ENCODE peak calls at places on chromosomes 6 and 20, in six cellular contexts. H is foreskin fibroblast; F is AG10803; Q is anterior cingulate cortex; G is activated naive CD8-positive, alpha-beta T cell treated with anti-CD3 and anti-CD28 coated beads for 36 hours; X is midbrain. V is an unnamed sample.

GRCh38 chr6:124956018-124956417 is 6.2 kb upstream of the RNF217 start:
- DNase-seq in H (no peak), F (no peak), Q (no peak), G (no peak), X (no peak), V (no peak)

GRCh38 chr20:61295249-61295648 is 43.2 kb downstream of the CDH4 start:
- DNase-seq in H (no peak), F (no peak), Q (no peak), G (no peak), X (no peak), V (no peak)

GRCh38 chr6:170114187-170114945 is 176.5 kb downstream of the DLL1 start:
- DNase-seq in H (no peak), F (no peak), Q (no peak), G (no peak), X (no peak), V (no peak)

GRCh38 chr6:11235062-11235461 is 2.6 kb upstream of the NEDD9 start:
- DNase-seq in H (no peak), F (no peak), Q (no peak), G (no peak), X (no peak), V (no peak)

GRCh38 chr6:113674075-113674474 is 183.1 kb upstream of the MARCKS start:
- DNase-seq in H (no peak), F (no peak), Q (no peak), G (no peak), X (no peak), V (no peak)

GRCh38 chr6:142907544-142907943 is 37.4 kb downstream of the HIVEP2 start:
- DNase-seq in H (no peak), F (no peak), Q (no peak), G (no peak), X (no peak), V (peak; percentile 59)

GRCh38 chr6:138307352-138307751 is 70.4 kb upstream of the SMIM28 start:
- DNase-seq in H (no peak), F (no peak), Q (no peak), G (no peak), X (peak; percentile 5), V (no peak)

GRCh38 chr6:156687875-156688549 is 89.2 kb upstream of the ARID1B start:
- DNase-seq in H (peak; percentile 59), F (peak; percentile 40), Q (no peak), G (no peak), X (peak; percentile 62), V (peak; percentile 50)

GRCh38 chr20:32215147-32215546 is 7.5 kb downstream of the POFUT1 start:
- DNase-seq in H (no peak), F (no peak), Q (no peak), G (no peak), X (no peak), V (no peak)

GRCh38 chr6:33692760-33693158 is 18.7 kb downstream of the UQCC2 start:
- DNase-seq in H (peak; percentile 89), F (peak; percentile 80), Q (no peak), G (peak; percentile 68), X (no peak), V (peak; percentile 87)

GRCh38 chr6:81759782-81760181 is 7.3 kb upstream of the TENT5A start:
- DNase-seq in H (peak; percentile 48), F (no peak), Q (no peak), G (no peak), X (no peak), V (peak; percentile 69)

GRCh38 chr6:165987483-165988305 is 180.0 kb downstream of the TBXT start:
- DNase-seq in H (peak; percentile 68), F (peak; percentile 69), Q (peak; percentile 79), G (no peak), X (peak; percentile 59), V (peak; percentile 72)

GRCh38 chr6:84033523-84034451 is at the start of gene MRAP2:
- DNase-seq in H (peak; percentile 52), F (peak; percentile 4), Q (no peak), G (peak; percentile 13), X (no peak), V (peak; percentile 37)

GRCh38 chr20:1134355-1134754 is 16.0 kb downstream of the PSMF1 start:
- DNase-seq in H (no peak), F (no peak), Q (no peak), G (no peak), X (no peak), V (no peak)

GRCh38 chr6:118705799-118706481 is 54.5 kb upstream of the CEP85L start:
- DNase-seq in H (peak; percentile 65), F (peak; percentile 82), Q (no peak), G (peak; percentile 36), X (peak; percentile 15), V (peak; percentile 54)

GRCh38 chr6:36958775-36959554 is 4.4 kb downstream of the PI16 start:
- DNase-seq in H (no peak), F (no peak), Q (no peak), G (no peak), X (no peak), V (no peak)

GRCh38 chr6:3752538-3753227 is 1.2 kb upstream of the PXDC1 start:
- DNase-seq in H (no peak), F (no peak), Q (no peak), G (no peak), X (no peak), V (no peak)

GRCh38 chr20:10314198-10314597 is 95.6 kb downstream of the SNAP25 start:
- DNase-seq in H (peak; percentile 80), F (no peak), Q (peak; percentile 60), G (no peak), X (no peak), V (peak; percentile 47)

GRCh38 chr20:62367136-62367482 is at the start of gene LAMA5:
- DNase-seq in H (peak; percentile 74), F (no peak), Q (no peak), G (no peak), X (no peak), V (peak; percentile 68)

GRCh38 chr20:18006684-18007083 is 37.9 kb downstream of the MGME1 start:
- DNase-seq in H (no peak), F (no peak), Q (no peak), G (no peak), X (no peak), V (no peak)

GRCh38 chr20:25052255-25053206 is 5.4 kb downstream of the ACSS1 start:
- DNase-seq in H (no peak), F (peak; percentile 86), Q (peak; percentile 47), G (no peak), X (no peak), V (no peak)

GRCh38 chr6:116238083-116238482 is 15.8 kb downstream of the TSPYL4 start:
- DNase-seq in H (no peak), F (no peak), Q (no peak), G (no peak), X (no peak), V (no peak)

GRCh38 chr6:3517350-3517749 is 60.5 kb upstream of the SLC22A23 start:
- DNase-seq in H (peak; percentile 96), F (peak; percentile 96), Q (no peak), G (no peak), X (no peak), V (peak; percentile 40)

GRCh38 chr20:47066484-47067270 is 172.0 kb downstream of the EYA2 start:
- DNase-seq in H (peak; percentile 53), F (no peak), Q (no peak), G (no peak), X (no peak), V (peak; percentile 98)

GRCh38 chr6:33599413-33599911 is 19.4 kb upstream of the BAK1 start:
- DNase-seq in H (peak; percentile 33), F (no peak), Q (no peak), G (no peak), X (no peak), V (no peak)

GRCh38 chr6:157538163-157538562 is 157.2 kb downstream of the ZDHHC14 start:
- DNase-seq in H (no peak), F (no peak), Q (no peak), G (no peak), X (no peak), V (no peak)

GRCh38 chr6:101399627-101399955 is 6.1 kb downstream of the GRIK2 start:
- DNase-seq in H (no peak), F (no peak), Q (no peak), G (no peak), X (no peak), V (no peak)

V was measured in myocyte.